ENCODE peak calls at places on chromosome 15, in five cellular contexts. Q, A, V, O and T are unnamed samples. For H3K4me1, the result is how much of the 10 kb centered on the place peaks cover.

GRCh38 chr15:76058714-76059319 is 968 bp upstream of the TMEM266 start:
- DNase-seq in Q (no peak), A (peak), V (no peak), O (no peak), T (no peak)

GRCh38 chr15:101380146-101380545 is 85.1 kb upstream of the SNRPA1 start:
- DNase-seq in Q (no peak), A (no peak), V (no peak), O (peak), T (no peak)

GRCh38 chr15:96037584-96037983 is 292.9 kb upstream of the NR2F2 start:
- DNase-seq in Q (no peak), A (no peak), V (no peak), O (no peak), T (no peak)

GRCh38 chr15:75811616-75812015 is 31.6 kb upstream of the UBE2Q2 start:
- DNase-seq in Q (no peak), A (no peak), V (no peak), O (no peak), T (no peak)

GRCh38 chr15:90300988-90301715 is 35.7 kb downstream of the NGRN start:
- DNase-seq in Q (peak), A (peak), V (peak), O (peak), T (peak)

GRCh38 chr15:89777073-89777820 is 1.1 kb downstream of the MESP2 start:
- DNase-seq in Q (no peak), A (no peak), V (no peak), O (peak), T (no peak)

GRCh38 chr15:80929689-80930088 is 59.9 kb downstream of the MESD start:
- DNase-seq in Q (no peak), A (no peak), V (no peak), O (no peak), T (no peak)

GRCh38 chr15:53216036-53216435 is 425.9 kb upstream of the ONECUT1 start:
- DNase-seq in Q (no peak), A (no peak), V (no peak), O (no peak), T (no peak)

GRCh38 chr15:37788330-37788729 is 146.1 kb upstream of the TMCO5A start:
- DNase-seq in Q (no peak), A (no peak), V (no peak), O (no peak), T (no peak)

GRCh38 chr15:82172506-82172905 is 90.0 kb downstream of the EFL1 start:
- DNase-seq in Q (no peak), A (no peak), V (no peak), O (no peak), T (no peak)

GRCh38 chr15:58738051-58738707 is 11.3 kb downstream of the ADAM10 start:
- DNase-seq in Q (no peak), A (no peak), V (no peak), O (no peak), T (no peak)

GRCh38 chr15:89197503-89197971 is 23.8 kb downstream of the RLBP1 start:
- DNase-seq in Q (no peak), A (no peak), V (peak), O (no peak), T (no peak)

GRCh38 chr15:65529754-65530317 is 427 bp upstream of the HACD3 start:
- DNase-seq in Q (no peak), A (no peak), V (no peak), O (no peak), T (no peak)

GRCh38 chr15:38562278-38562677 is 2.3 kb downstream of the RASGRP1 start:
- DNase-seq in Q (no peak), A (no peak), V (no peak), O (no peak), T (no peak)

GRCh38 chr15:58839485-58839884 is 68.4 kb downstream of the MINDY2 start:
- DNase-seq in Q (no peak), A (peak), V (no peak), O (no peak), T (no peak)

GRCh38 chr15:74421302-74422245 is 12.2 kb downstream of the SEMA7A start:
- DNase-seq in Q (no peak), A (no peak), V (no peak), O (no peak), T (no peak)

GRCh38 chr15:48845123-48845522 is 32.8 kb upstream of the EID1 start:
- DNase-seq in Q (no peak), A (no peak), V (no peak), O (no peak), T (no peak)

GRCh38 chr15:58115692-58116091 is 22.5 kb upstream of the AQP9 start:
- DNase-seq in Q (no peak), A (peak), V (no peak), O (no peak), T (no peak)

GRCh38 chr15:70362911-70363310 is 265.2 kb upstream of the TLE3 start:
- DNase-seq in Q (peak), A (peak), V (peak), O (no peak), T (no peak)

GRCh38 chr15:78315686-78316085 is 16.3 kb upstream of the SKIC8 start:
- DNase-seq in Q (no peak), A (peak), V (no peak), O (peak), T (no peak)

GRCh38 chr15:41284425-41285177 is 47.8 kb downstream of the OIP5 start:
- DNase-seq in Q (no peak), A (peak), V (no peak), O (no peak), T (peak)

GRCh38 chr15:45729146-45729545 is 94.3 kb downstream of the SQOR start:
- DNase-seq in Q (no peak), A (no peak), V (no peak), O (no peak), T (no peak)

GRCh38 chr15:98599911-98600685 is 48.2 kb upstream of the IGF1R start:
- DNase-seq in Q (peak), A (no peak), V (peak), O (peak), T (peak)

GRCh38 chr15:90813796-90814192 is 54.6 kb upstream of the FURIN start:
- DNase-seq in Q (no peak), A (no peak), V (no peak), O (no peak), T (no peak)

GRCh38 chr15:62769604-62770003 is 272.9 kb upstream of the TPM1 start:
- DNase-seq in Q (no peak), A (no peak), V (no peak), O (no peak), T (no peak)

GRCh38 chr15:99707481-99708270 is 25.6 kb downstream of the LYSMD4 start:
- DNase-seq in Q (no peak), A (no peak), V (no peak), O (no peak), T (peak)

GRCh38 chr15:33215941-33216872 is 21.7 kb upstream of the FMN1 start:
- DNase-seq in Q (no peak), A (peak), V (no peak), O (no peak), T (peak)

GRCh38 chr15:51398676-51399075 is 57.2 kb downstream of the GLDN start:
- DNase-seq in Q (peak), A (no peak), V (no peak), O (no peak), T (no peak)

GRCh38 chr15:44726136-44726535 is 10.2 kb upstream of the TRIM69 start:
- DNase-seq in Q (no peak), A (no peak), V (no peak), O (no peak), T (no peak)

DNA sequence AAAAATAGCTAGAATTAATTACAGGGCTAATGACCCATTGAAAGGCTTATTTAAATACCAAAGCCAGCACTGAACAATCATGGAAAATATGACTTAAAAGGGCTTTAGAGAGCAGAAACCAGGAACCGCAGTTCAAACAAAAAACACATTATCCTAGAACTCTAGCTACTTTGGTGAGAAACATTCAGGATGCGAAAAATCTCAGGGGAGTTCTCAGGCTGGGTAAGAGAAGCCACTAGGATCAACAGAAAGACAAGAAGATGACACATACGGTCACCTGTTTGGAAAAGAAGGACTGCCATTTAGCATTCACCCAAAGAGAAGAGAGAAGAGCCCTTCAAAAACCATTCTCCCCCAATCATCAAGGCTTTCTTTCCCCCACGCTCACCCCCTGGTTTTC is 75.6 kb upstream of the ICE2 start:
- DNase-seq in Q (no peak), A (no peak), V (no peak), O (no peak), T (no peak)
- H3K4me1 ChIP-seq in Q (under half), A (under half), V (under half), O (under half), T (half or more)

GRCh38 chr15:60945196-60945595 is 283.9 kb downstream of the RORA start:
- DNase-seq in Q (peak), A (no peak), V (no peak), O (no peak), T (no peak)

GRCh38 chr15:60949034-60949977 is 279.8 kb downstream of the RORA start:
- DNase-seq in Q (no peak), A (no peak), V (no peak), O (no peak), T (no peak)
- H3K4me3 ChIP-seq in Q (no peak), A (no peak), V (no peak), O (no peak), T (no peak)

GRCh38 chr15:39886418-39886817 is 33.6 kb downstream of the GPR176 start:
- DNase-seq in Q (no peak), A (no peak), V (no peak), O (no peak), T (no peak)

GRCh38 chr15:39882602-39883001 is 37.5 kb downstream of the GPR176 start:
- DNase-seq in Q (no peak), A (no peak), V (no peak), O (no peak), T (no peak)

GRCh38 chr15:39887832-39888231 is 32.2 kb downstream of the GPR176 start:
- DNase-seq in Q (no peak), A (peak), V (no peak), O (no peak), T (no peak)

GRCh38 chr15:39887211-39887610 is 32.9 kb downstream of the GPR176 start:
- DNase-seq in Q (no peak), A (no peak), V (no peak), O (no peak), T (no peak)

GRCh38 chr15:39885099-39885777 is 34.8 kb downstream of the GPR176 start:
- DNase-seq in Q (no peak), A (no peak), V (no peak), O (no peak), T (no peak)
- H3K27ac ChIP-seq in Q (no peak), A (no peak), V (no peak), O (no peak), T (no peak)

DNA sequence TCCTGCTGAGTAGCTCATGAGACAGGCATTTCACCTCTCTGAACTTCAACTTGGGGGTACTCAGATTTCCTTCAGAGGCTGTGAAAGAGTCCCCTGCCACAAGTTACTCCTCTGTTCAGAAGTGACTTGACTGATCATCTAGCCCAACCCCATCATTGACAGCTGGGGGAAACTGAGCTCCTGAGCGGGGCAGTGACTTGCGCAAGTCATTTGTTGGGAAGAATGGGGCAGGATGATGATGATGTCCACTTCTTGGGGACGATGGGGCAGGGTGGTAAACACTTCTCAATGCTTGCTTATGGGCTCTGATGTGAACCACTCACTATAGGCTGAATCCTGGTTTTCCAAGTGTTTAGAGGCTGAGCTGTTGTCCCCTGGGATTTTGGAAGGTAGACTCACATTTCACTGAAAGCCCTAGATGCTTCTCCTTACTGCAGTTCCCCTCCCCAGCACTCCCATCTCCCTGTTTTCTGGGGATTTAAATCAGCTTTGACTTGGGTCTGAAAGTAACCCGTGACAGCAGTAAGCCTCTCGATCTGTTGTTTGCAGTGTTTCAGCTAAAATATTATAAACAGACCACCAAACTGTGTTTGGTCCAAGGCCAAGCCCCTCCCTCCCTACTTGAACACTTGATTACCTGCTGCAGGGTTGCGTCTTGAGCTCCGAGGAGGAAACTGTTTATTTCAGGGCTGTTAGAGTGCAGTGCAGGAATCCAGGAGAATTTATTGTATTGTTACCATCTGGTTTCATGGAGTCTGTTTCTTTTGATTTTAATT is 25.1 kb downstream of the SMAD3 start:
- DNase-seq in Q (no peak), A (no peak), V (no peak), O (no peak), T (no peak)
- H3K4me1 ChIP-seq in Q (under half), A (half or more), V (half or more), O (under half), T (half or more)

GRCh38 chr15:64191971-64192830 is 29.4 kb upstream of the PPIB start:
- DNase-seq in Q (no peak), A (no peak), V (no peak), O (no peak), T (no peak)
- H3K4me3 ChIP-seq in Q (no peak), A (no peak), V (no peak), O (no peak), T (no peak)

GRCh38 chr15:26082833-26083174 is 219.7 kb upstream of the ATP10A start:
- DNase-seq in Q (no peak), A (no peak), V (no peak), O (no peak), T (no peak)
- H3K27ac ChIP-seq in Q (peak), A (peak), V (peak), O (peak), T (peak)

DNA sequence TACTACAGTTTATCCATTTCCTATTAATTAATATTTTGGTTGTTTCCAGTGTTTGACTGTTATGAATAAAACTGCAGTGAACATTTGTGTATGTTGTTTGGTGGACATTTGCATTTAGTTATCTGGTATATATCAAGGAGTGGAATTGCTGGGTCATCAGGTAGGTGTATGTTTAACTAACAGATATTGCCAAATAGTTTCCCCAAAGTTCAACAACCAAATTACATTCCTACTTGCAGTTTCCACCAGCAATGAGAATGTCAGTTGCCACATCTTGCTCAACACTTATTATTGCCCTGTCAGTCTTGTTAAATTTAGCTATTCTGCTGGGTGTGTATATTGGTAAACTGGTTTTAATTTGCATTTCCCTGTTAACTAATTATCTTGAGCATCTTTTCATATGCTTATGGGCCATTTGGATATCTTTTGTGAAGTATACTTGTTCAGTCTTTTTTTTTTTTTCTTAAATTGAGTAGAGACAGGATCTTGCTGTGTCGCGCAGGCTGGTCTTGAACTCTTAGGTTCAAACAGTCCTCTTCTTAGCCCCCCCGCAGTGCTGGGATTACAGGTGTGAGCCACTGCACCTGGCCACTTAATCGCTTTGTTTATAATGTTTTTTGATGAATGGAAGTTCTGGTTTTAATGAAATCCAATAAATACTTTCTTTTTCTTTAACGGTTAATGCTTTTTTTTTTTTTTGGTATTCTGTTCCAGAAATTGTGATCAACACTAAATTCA is 7.9 kb downstream of the FEM1B start:
- DNase-seq in Q (no peak), A (no peak), V (no peak), O (no peak), T (no peak)
- H3K4me1 ChIP-seq in Q (under half), A (under half), V (half or more), O (under half), T (half or more)